ENCODE peak calls at places on chromosomes 13 and 19, in five cellular contexts. R is T-helper 9 cell, Z is bronchial epithelial cell, H is hepatic stellate cell, I is GM23248. N is an unnamed sample.

GRCh38 chr19:413756-414420 is 4.9 kb upstream of the C2CD4C start:
- DNase-seq in H (no peak), I (no peak), R (no peak), Z (no peak), N (no peak)

GRCh38 chr19:16659464-16659831 is 496 bp downstream of the SMIM7 start:
- DNase-seq in H (no peak), R (no peak), Z (no peak), I (no peak), N (no peak)

GRCh38 chr19:16340654-16341053 is 16.0 kb downstream of the KLF2 start:
- DNase-seq in I (no peak), R (no peak), Z (no peak), H (no peak), N (no peak)

GRCh38 chr19:1253514-1254080 is 5.2 kb downstream of the MIDN start:
- DNase-seq in Z (peak), R (no peak), I (peak), H (no peak), N (no peak)

GRCh38 chr13:80367473-80367872 is 26.5 kb upstream of the SPRY2 start:
- DNase-seq in H (no peak), I (no peak), R (no peak), Z (no peak), N (no peak)

GRCh38 chr13:101792189-101792588 is 339.7 kb downstream of the ITGBL1 start:
- DNase-seq in R (no peak), H (no peak), I (no peak), Z (no peak), N (no peak)

GRCh38 chr13:113489549-113490495 is 689 bp downstream of the DCUN1D2 start:
- DNase-seq in R (peak), I (peak), Z (peak), H (peak), N (peak)

GRCh38 chr19:54102421-54103169 is at the start of gene NDUFA3:
- DNase-seq in H (peak), I (peak), R (peak), Z (peak), N (peak)

GRCh38 chr13:98581971-98582702 is 5.2 kb upstream of the STK24 start:
- DNase-seq in Z (peak), R (no peak), H (peak), I (peak), N (peak)

GRCh38 chr19:16849168-16849567 is 20.0 kb downstream of the SIN3B start:
- DNase-seq in R (no peak), H (no peak), I (peak), Z (peak), N (peak)

GRCh38 chr13:24124789-24125476 is 35.6 kb upstream of the SPATA13 start:
- DNase-seq in H (no peak), R (no peak), Z (no peak), I (no peak), N (no peak)

GRCh38 chr19:8571006-8571411 is 6.2 kb downstream of the MYO1F start:
- DNase-seq in R (peak), H (peak), Z (peak), I (peak), N (peak)

GRCh38 chr13:38045278-38046048 is 175.9 kb upstream of the TRPC4 start:
- DNase-seq in Z (peak), I (peak), H (no peak), R (no peak), N (peak)

GRCh38 chr19:10763828-10764339 is 46.0 kb downstream of the DNM2 start:
- DNase-seq in H (no peak), Z (no peak), I (no peak), R (no peak), N (no peak)

GRCh38 chr13:52949744-52950143 is 78.9 kb upstream of the OLFM4 start:
- DNase-seq in I (no peak), H (no peak), R (no peak), Z (no peak), N (no peak)

GRCh38 chr19:51916167-51916566 is 11.1 kb upstream of the ZNF613 start:
- DNase-seq in I (no peak), H (no peak), Z (no peak), R (no peak), N (no peak)

GRCh38 chr19:46925548-46925950 is 64.8 kb downstream of the ARHGAP35 start:
- DNase-seq in Z (peak), H (no peak), I (peak), R (no peak), N (peak)

GRCh38 chr19:13804830-13805683 is 9.8 kb downstream of the ZSWIM4 start:
- DNase-seq in Z (no peak), R (no peak), I (no peak), H (no peak), N (no peak)

GRCh38 chr13:99034333-99035085 is 56.6 kb upstream of the DOCK9 start:
- DNase-seq in H (no peak), I (no peak), R (no peak), Z (no peak), N (no peak)

GRCh38 chr19:12720851-12721655 is 2.7 kb downstream of the TNPO2 start:
- DNase-seq in Z (no peak), R (no peak), H (peak), I (peak), N (no peak)

GRCh38 chr13:51557875-51558604 is 26.2 kb upstream of the WDFY2 start:
- DNase-seq in R (no peak), H (peak), I (peak), Z (peak), N (peak)

GRCh38 chr13:40109324-40109958 is 454.0 kb downstream of the COG6 start:
- DNase-seq in R (no peak), Z (peak), I (peak), H (peak), N (peak)

N was measured in M059J.